ENCODE peak calls at places on chromosomes 12 and 14, in six cellular contexts. Y is sigmoid colon; L is thoracic aorta; Q is fibroblast of lung; C is effector memory CD4-positive, alpha-beta T cell; B is H7. J is an unnamed sample.

GRCh38 chr12:92503029-92503931 is 199.5 kb upstream of the PLEKHG7 start:
- DNase-seq in Q (peak; percentile 33), C (no peak), L (no peak), Y (peak; percentile 66), B (no peak), J (no peak)

GRCh38 chr12:86143162-86143561 is 113.0 kb downstream of the MGAT4C start:
- DNase-seq in B (no peak), Q (no peak), C (no peak), Y (no peak), L (no peak), J (no peak)

GRCh38 chr14:95483843-95484165 is 32.6 kb downstream of the SYNE3 start:
- DNase-seq in L (no peak), Q (no peak), Y (no peak), B (no peak), C (no peak), J (no peak)

GRCh38 chr12:46388427-46388992 is 15.9 kb upstream of the SLC38A2 start:
- DNase-seq in C (no peak), B (no peak), Y (no peak), L (no peak), Q (no peak), J (no peak)

GRCh38 chr12:96698521-96698920 is 208.5 kb upstream of the NEDD1 start:
- DNase-seq in L (no peak), B (no peak), Q (no peak), Y (no peak), C (no peak), J (no peak)

GRCh38 chr14:99522025-99522401 is 40.8 kb downstream of the CCNK start:
- DNase-seq in Q (no peak), C (no peak), Y (peak; percentile 61), B (no peak), L (no peak), J (no peak)

GRCh38 chr14:103788086-103788485 is 59.3 kb downstream of the PPP1R13B start:
- DNase-seq in L (no peak), Q (no peak), B (no peak), C (no peak), Y (no peak), J (no peak)

GRCh38 chr12:124727244-124727673 is 136.4 kb downstream of the SCARB1 start:
- DNase-seq in Q (peak; percentile 48), B (no peak), C (no peak), Y (peak; percentile 90), L (peak; percentile 47), J (no peak)

DNA sequence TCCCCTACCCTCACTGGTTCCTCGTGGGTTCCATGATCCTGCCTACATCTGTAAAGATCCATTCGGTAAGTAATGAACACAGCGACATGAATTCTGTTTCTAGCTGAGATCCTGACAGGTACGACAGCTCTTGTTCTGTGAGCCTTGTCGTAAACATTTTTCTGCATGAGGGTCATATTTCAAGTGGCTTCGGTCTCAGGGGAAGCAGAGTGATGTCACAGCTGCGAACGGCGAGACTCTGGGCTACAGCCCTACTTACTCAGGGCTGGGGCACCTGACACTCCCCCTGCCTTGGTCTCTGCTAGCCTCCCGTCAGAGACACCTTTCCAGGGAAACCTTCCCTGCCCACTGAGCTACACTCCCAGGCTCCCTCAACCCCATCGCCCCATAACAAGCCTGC is 85.8 kb downstream of the RBM19 start:
- DNase-seq in Q (no peak), B (no peak), Y (no peak), L (no peak), C (no peak), J (no peak)
- H3K27me3 ChIP-seq in Q (no peaks in the 10 kb centered on the region), B (no peaks in the 10 kb centered on the region), Y (no peaks in the 10 kb centered on the region), L (no peaks in the 10 kb centered on the region), C (no peaks in the 10 kb centered on the region), J (no peaks in the 10 kb centered on the region)

DNA sequence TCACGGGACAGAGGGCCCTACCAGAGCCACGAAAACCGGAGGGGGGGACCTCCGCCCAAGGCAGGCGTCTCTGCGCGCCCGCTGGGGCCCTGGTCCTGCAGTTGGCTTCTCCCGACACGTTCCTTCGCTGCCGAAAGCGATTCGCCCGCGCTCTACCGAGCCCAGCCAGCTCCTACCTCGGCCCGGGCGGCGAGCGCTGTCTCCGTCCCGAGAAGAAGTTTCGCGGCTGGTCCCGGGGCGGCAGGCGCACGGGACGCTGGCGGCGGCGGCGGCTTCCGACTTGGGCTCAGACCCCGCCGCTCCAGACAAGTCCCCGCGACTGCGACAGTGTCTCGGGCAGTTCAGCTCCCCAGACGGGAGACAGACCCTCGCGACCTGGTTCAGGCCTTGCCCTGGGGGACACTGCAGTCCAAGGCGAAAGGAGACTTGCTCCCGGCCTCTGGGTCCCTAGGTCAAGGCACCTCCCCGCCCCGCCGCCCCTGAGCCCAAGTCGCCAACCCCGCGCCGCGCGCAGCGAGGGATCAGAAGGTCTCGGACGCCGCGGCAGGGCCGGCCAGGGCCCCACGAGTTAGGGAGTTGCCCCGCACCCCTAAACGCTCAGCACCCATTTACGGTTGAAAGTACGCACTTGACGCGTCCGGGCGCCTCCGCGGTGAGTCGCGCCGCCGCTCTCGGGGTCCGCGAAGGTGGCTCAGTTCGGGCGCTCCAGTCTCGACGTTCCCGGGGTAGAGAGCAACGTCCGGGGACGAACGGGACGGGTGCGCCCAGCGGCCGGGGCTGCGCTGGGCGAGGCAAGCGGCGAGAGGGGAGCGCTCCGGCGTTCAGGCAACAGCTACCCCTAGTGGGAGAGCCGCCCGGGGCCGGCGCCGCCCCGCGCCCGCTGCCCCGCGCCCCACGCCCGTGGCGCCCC is 1.4 kb upstream of the DIO3 start:
- DNase-seq in Q (peak; percentile 50), C (no peak), Y (peak; percentile 81), B (peak; percentile 95), L (no peak), J (no peak)
- H3K27me3 ChIP-seq in Q (peaks cover 35% of the 10 kb centered on the region), C (peaks cover 8% of the 10 kb centered on the region), Y (peaks cover 36% of the 10 kb centered on the region), B (peaks cover 73% of the 10 kb centered on the region), L (no peaks in the 10 kb centered on the region), J (peaks cover 3% of the 10 kb centered on the region)

GRCh38 chr14:100955201-100955600 is 51.7 kb upstream of the RTL1 start:
- DNase-seq in Y (no peak), Q (peak; percentile 36), L (no peak), C (no peak), B (no peak), J (no peak)
- H3K27me3 ChIP-seq in Y (no peaks in the 10 kb centered on the region), Q (no peaks in the 10 kb centered on the region), L (no peaks in the 10 kb centered on the region), C (no peaks in the 10 kb centered on the region), B (no peaks in the 10 kb centered on the region), J (no peaks in the 10 kb centered on the region)

GRCh38 chr12:108257610-108258106 is 81.5 kb downstream of the CMKLR1 start:
- DNase-seq in Q (no peak), B (no peak), L (no peak), C (no peak), Y (no peak), J (no peak)
- H3K27me3 ChIP-seq in Q (no peaks in the 10 kb centered on the region), B (no peaks in the 10 kb centered on the region), L (no peaks in the 10 kb centered on the region), C (no peaks in the 10 kb centered on the region), Y (no peaks in the 10 kb centered on the region), J (no peaks in the 10 kb centered on the region)

GRCh38 chr12:52402873-52403510 is 3.1 kb downstream of the KRT82 start:
- DNase-seq in C (no peak), L (no peak), Q (no peak), B (peak; percentile 71), Y (peak; percentile 34), J (no peak)

GRCh38 chr12:52404951-52405350 is 1.2 kb downstream of the KRT82 start:
- DNase-seq in C (no peak), L (no peak), B (no peak), Q (no peak), Y (peak; percentile 13), J (no peak)

GRCh38 chr12:52402377-52402776 is 3.8 kb downstream of the KRT82 start:
- DNase-seq in Q (no peak), B (no peak), L (no peak), Y (peak; percentile 45), C (no peak), J (no peak)

GRCh38 chr12:52401926-52402325 is 4.2 kb downstream of the KRT82 start:
- DNase-seq in C (no peak), L (no peak), Y (no peak), B (no peak), Q (no peak), J (no peak)

GRCh38 chr12:52403561-52403960 is 2.6 kb downstream of the KRT82 start:
- DNase-seq in B (no peak), L (no peak), C (no peak), Q (no peak), Y (peak; percentile 24), J (no peak)
- H3K27me3 ChIP-seq in B (no peaks in the 10 kb centered on the region), L (no peaks in the 10 kb centered on the region), C (no peaks in the 10 kb centered on the region), Q (peaks cover 7% of the 10 kb centered on the region), Y (no peaks in the 10 kb centered on the region), J (no peaks in the 10 kb centered on the region)

GRCh38 chr12:5557906-5558305 is 126.0 kb downstream of the NTF3 start:
- DNase-seq in Q (no peak), Y (no peak), B (peak; percentile 64), C (no peak), L (no peak), J (no peak)

GRCh38 chr12:5561057-5561456 is 129.1 kb downstream of the NTF3 start:
- DNase-seq in B (peak; percentile 51), L (no peak), Y (no peak), C (no peak), Q (no peak), J (no peak)

GRCh38 chr12:5561843-5562242 is 129.9 kb downstream of the NTF3 start:
- DNase-seq in Y (no peak), L (no peak), Q (no peak), B (no peak), C (no peak), J (no peak)

GRCh38 chr12:5562581-5562980 is 130.7 kb downstream of the NTF3 start:
- DNase-seq in Q (no peak), L (no peak), C (no peak), B (no peak), Y (no peak), J (no peak)

DNA sequence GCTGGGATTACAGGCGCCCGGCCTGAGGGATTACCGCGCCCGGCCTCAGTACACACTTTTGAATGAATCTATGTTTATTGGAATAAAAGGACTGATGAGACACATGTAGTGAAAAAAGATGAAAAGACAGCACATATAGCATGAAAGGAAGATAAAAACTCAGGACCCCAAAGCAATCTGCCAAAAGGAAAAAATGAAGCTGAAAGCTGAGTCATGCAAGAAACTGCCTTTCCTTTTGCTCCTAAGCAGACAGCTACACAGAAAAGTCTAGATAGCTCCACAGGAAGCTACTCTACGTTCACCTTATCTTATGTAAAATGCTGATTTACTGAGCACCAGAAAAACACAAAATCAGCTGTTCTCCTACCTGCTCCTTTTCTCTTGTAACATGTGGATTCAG is 128.3 kb downstream of the NTF3 start:
- DNase-seq in Y (no peak), B (no peak), Q (no peak), C (no peak), L (no peak), J (no peak)
- H3K27me3 ChIP-seq in Y (no peaks in the 10 kb centered on the region), B (no peaks in the 10 kb centered on the region), Q (no peaks in the 10 kb centered on the region), C (no peaks in the 10 kb centered on the region), L (no peaks in the 10 kb centered on the region), J (no peaks in the 10 kb centered on the region)

DNA sequence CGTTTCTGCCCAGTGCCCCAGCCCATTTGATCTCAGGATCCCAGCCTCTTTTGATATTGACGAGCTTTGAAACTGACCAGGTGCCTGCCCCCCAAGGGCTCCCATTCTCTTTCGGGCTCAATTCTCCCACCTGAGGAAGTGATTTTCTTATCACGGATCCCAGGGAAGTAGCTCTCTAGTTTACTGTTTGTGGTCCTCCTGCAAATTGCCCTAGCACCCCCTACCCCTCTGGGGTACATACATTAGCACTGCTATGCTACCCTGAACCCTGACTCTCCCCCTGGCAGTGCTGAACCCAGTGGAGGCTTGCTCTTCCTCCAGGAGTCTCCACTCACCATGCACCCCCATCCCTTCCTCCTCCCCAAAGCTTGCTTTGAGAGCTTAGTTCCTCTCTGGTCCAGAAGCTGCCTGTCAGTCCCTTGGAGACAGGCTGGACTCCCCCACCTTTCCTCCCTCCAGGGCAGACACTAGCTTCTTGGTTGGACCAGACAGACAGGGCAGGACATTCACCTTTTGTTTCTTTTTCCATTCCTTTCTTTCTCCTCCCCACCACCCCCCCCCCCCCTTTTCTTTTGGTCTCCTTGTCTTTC is 4.4 kb upstream of the TBX3 start:
- DNase-seq in Q (no peak), C (no peak), Y (no peak), L (no peak), B (peak; percentile 35), J (no peak)
- H3K27me3 ChIP-seq in Q (no peaks in the 10 kb centered on the region), C (peaks cover 48% of the 10 kb centered on the region), Y (peaks cover 42% of the 10 kb centered on the region), L (peaks cover 33% of the 10 kb centered on the region), B (peaks cover 91% of the 10 kb centered on the region), J (peaks cover 2% of the 10 kb centered on the region)